ENCODE peak calls at places on chromosome 13, in six cellular contexts. A is right lobe of liver; N is fibroblast of the aortic adventitia; Q is CD4-positive, alpha-beta memory T cell; R is epithelial cell of proximal tubule; G is ovary. P is an unnamed sample.

GRCh38 chr13:48000559-48001126 is 430 bp downstream of the SUCLA2 start:
- DNase-seq in G (peak; percentile 20), A (no peak), N (peak; percentile 8), R (no peak), Q (peak; percentile 1), P (no peak)

GRCh38 chr13:99873832-99874430 is 97.6 kb downstream of the ZIC5 start:
- DNase-seq in N (no peak), R (no peak), G (no peak), A (no peak), Q (no peak), P (no peak)

GRCh38 chr13:22009500-22009899 is 338.6 kb downstream of the FGF9 start:
- DNase-seq in G (no peak), N (no peak), A (no peak), R (no peak), Q (no peak), P (no peak)

GRCh38 chr13:20206836-20207235 is 14.1 kb upstream of the GJB2 start:
- DNase-seq in Q (no peak), G (no peak), R (no peak), A (no peak), N (no peak), P (no peak)

GRCh38 chr13:31093145-31093885 is 68.4 kb downstream of the HSPH1 start:
- DNase-seq in A (no peak), R (no peak), N (no peak), G (no peak), Q (no peak), P (no peak)

GRCh38 chr13:37617162-37617561 is 18.6 kb upstream of the POSTN start:
- DNase-seq in R (peak; percentile 93), Q (no peak), N (peak; percentile 90), G (no peak), A (no peak), P (peak; percentile 54)

GRCh38 chr13:21917046-21918010 is 246.5 kb downstream of the FGF9 start:
- DNase-seq in R (no peak), A (no peak), N (no peak), G (no peak), Q (no peak), P (no peak)

GRCh38 chr13:95707035-95707434 is 30.1 kb downstream of the DNAJC3 start:
- DNase-seq in A (no peak), Q (no peak), R (no peak), G (no peak), N (no peak), P (no peak)

GRCh38 chr13:52356327-52356726 is 49.6 kb downstream of the THSD1 start:
- DNase-seq in G (no peak), R (peak; percentile 60), Q (no peak), A (no peak), N (peak; percentile 55), P (no peak)

GRCh38 chr13:34941436-34941834 is 635 bp upstream of the NBEA start:
- DNase-seq in N (no peak), G (no peak), R (no peak), A (no peak), Q (no peak), P (no peak)

GRCh38 chr13:20191311-20191901 is 1.3 kb downstream of the GJB2 start:
- DNase-seq in N (no peak), A (peak; percentile 77), G (no peak), Q (no peak), R (no peak), P (no peak)

GRCh38 chr13:32267836-32268439 is 47.2 kb downstream of the ZAR1L start:
- DNase-seq in G (no peak), A (no peak), N (no peak), R (no peak), Q (peak; percentile 26), P (no peak)

GRCh38 chr13:65336916-65337315 is 1893.2 kb downstream of the PCDH9 start:
- DNase-seq in N (peak; percentile 5), A (no peak), Q (no peak), R (no peak), G (no peak), P (peak; percentile 14)

GRCh38 chr13:60922526-60923231 is 493.0 kb downstream of the PCDH20 start:
- DNase-seq in R (no peak), Q (no peak), A (no peak), G (no peak), N (no peak), P (no peak)

GRCh38 chr13:43167058-43167457 is 143.7 kb downstream of the DNAJC15 start:
- DNase-seq in G (no peak), N (no peak), R (no peak), A (no peak), Q (no peak), P (no peak)

GRCh38 chr13:100473087-100473486 is 115.5 kb downstream of the GGACT start:
- DNase-seq in G (no peak), Q (no peak), R (no peak), A (no peak), N (no peak), P (no peak)

GRCh38 chr13:67226686-67227085 is 3.5 kb downstream of the PCDH9 start:
- DNase-seq in Q (no peak), A (no peak), R (no peak), N (no peak), G (no peak), P (no peak)

GRCh38 chr13:24033527-24034302 is 126.8 kb upstream of the SPATA13 start:
- DNase-seq in Q (no peak), N (peak; percentile 98), A (peak; percentile 82), G (no peak), R (no peak), P (peak; percentile 80)

GRCh38 chr13:97855570-97855970 is 97.9 kb upstream of the IPO5 start:
- DNase-seq in R (peak; percentile 87), N (peak; percentile 92), A (peak; percentile 50), G (peak; percentile 40), Q (peak; percentile 3), P (peak; percentile 74)

GRCh38 chr13:27827646-27828045 is 35.4 kb downstream of the GSX1 start:
- DNase-seq in G (no peak), R (no peak), A (no peak), N (no peak), Q (no peak), P (no peak)

GRCh38 chr13:29886446-29886845 is 36.0 kb upstream of the UBL3 start:
- DNase-seq in Q (peak; percentile 3), R (no peak), A (no peak), G (no peak), N (no peak), P (no peak)

GRCh38 chr13:102702965-102703720 is 8.3 kb upstream of the METTL21C start:
- DNase-seq in N (peak; percentile 25), A (no peak), G (no peak), R (no peak), Q (no peak), P (peak; percentile 51)

GRCh38 chr13:99119686-99120085 is 81.0 kb upstream of the UBAC2 start:
- DNase-seq in N (no peak), A (no peak), R (no peak), G (no peak), Q (no peak), P (no peak)

GRCh38 chr13:27982361-27982760 is 6.1 kb downstream of the URAD start:
- DNase-seq in G (no peak), A (no peak), N (no peak), R (no peak), Q (no peak), P (no peak)

GRCh38 chr13:76597868-76598267 is 288.3 kb downstream of the KCTD12 start:
- DNase-seq in N (no peak), Q (no peak), R (no peak), G (no peak), A (no peak), P (no peak)

GRCh38 chr13:76600086-76600485 is 286.1 kb downstream of the KCTD12 start:
- DNase-seq in G (no peak), Q (no peak), R (no peak), N (peak; percentile 29), A (no peak), P (peak; percentile 1)

GRCh38 chr13:76594435-76594834 is 291.8 kb downstream of the KCTD12 start:
- DNase-seq in N (no peak), G (no peak), A (no peak), Q (no peak), R (no peak), P (no peak)

GRCh38 chr13:76596216-76596615 is 290.0 kb downstream of the KCTD12 start:
- DNase-seq in Q (no peak), G (no peak), R (no peak), A (no peak), N (peak; percentile 32), P (no peak)
- H3K4me3 ChIP-seq in Q (no peak overlapping the region), G (no peak overlapping the region), R (no peak overlapping the region), A (no peak overlapping the region), N (no peak overlapping the region), P (no peak overlapping the region)

GRCh38 chr13:111961236-111961635 is 105.7 kb upstream of the SOX1 start:
- DNase-seq in Q (no peak), N (no peak), R (no peak), G (no peak), A (no peak), P (no peak)
- H3K4me3 ChIP-seq in Q (no peak overlapping the region), N (no peak overlapping the region), R (no peak overlapping the region), G (no peak overlapping the region), A (no peak overlapping the region), P (no peak overlapping the region)

GRCh38 chr13:25051065-25051464 is 44.9 kb upstream of the PABPC3 start:
- DNase-seq in G (no peak), N (no peak), Q (no peak), R (no peak), A (no peak), P (no peak)

GRCh38 chr13:25046274-25046984 is 49.5 kb upstream of the PABPC3 start:
- DNase-seq in Q (no peak), G (no peak), R (no peak), A (no peak), N (no peak), P (no peak)

GRCh38 chr13:25042141-25042540 is 53.8 kb upstream of the PABPC3 start:
- DNase-seq in R (no peak), G (no peak), A (no peak), N (no peak), Q (no peak), P (no peak)

GRCh38 chr13:25044071-25044470 is 51.9 kb upstream of the PABPC3 start:
- DNase-seq in R (no peak), A (no peak), G (no peak), N (no peak), Q (no peak), P (no peak)

GRCh38 chr13:25046985-25047660 is 48.8 kb upstream of the PABPC3 start:
- DNase-seq in R (no peak), N (no peak), A (no peak), Q (no peak), G (no peak), P (peak; percentile 58)
- H3K4me3 ChIP-seq in R (peak overlapping the region; percentile 33), N (peak overlapping the region; percentile 54), A (no peak overlapping the region), Q (no peak overlapping the region), G (no peak overlapping the region), P (peak overlapping the region; percentile 48)

DNA sequence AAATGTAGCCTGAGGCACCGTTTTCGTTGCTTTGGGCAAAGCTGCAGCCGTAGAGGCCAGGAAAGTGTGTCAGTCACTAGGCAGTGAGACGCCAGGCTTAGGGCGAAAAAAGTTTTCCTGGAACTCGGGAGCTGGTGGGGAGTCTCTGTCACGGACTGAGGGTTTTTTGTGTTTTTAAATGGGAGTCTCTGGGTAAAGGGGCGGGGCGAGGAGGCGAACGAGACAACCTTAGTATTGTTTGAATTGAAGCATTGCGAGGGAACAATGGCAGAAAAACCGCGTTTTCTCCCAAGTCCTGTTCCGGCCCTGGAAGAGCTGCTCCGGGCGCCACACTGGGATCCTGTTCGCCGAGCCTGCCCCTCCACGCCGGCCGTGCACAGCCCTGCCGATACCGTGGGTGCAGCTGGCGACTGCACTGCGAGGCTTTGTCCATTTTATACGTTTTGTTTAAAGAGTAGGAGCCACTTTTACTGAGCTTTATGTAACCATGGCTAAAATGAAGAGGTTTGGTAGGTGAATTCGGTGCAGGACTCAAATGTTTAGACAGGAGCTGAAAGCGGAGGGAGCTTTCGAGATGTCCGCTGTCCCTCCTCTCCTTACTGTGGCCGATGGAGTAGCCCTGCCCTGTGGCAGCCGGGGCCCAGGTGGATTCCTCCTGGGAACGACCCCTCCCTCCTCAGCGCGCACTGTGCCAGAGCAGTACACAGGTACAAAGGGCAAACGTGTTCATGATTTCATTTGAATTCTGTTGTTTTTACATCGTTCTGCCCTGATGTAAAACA is 1.5 kb downstream of the COL4A2 start:
- DNase-seq in A (no peak), N (no peak), G (peak; percentile 60), R (no peak), Q (no peak), P (no peak)
- H3K4me3 ChIP-seq in A (peak overlapping the region; percentile 49), N (peak overlapping the region; percentile 74), G (peak overlapping the region; percentile 85), R (peak overlapping the region; percentile 80), Q (no peak overlapping the region), P (peak overlapping the region; percentile 70)